ENCODE peak calls at places on chromosomes 6 and 20, in eight cellular contexts. I, O, Q, B, R, D, Y and U are unnamed samples. For H3K4me1, the result is how much of the 10 kb centered on the place peaks cover.

GRCh38 chr20:9028419-9028818 is 40.5 kb upstream of the PLCB4 start:
- DNase-seq in I (no peak), Q (no peak), R (no peak), Y (no peak), B (no peak), O (no peak), D (no peak), U (no peak)

GRCh38 chr6:65979120-65979519 is 272.1 kb upstream of the EYS start:
- DNase-seq in I (no peak), Y (no peak), O (no peak), R (no peak), Q (no peak), D (no peak), B (no peak), U (no peak)

GRCh38 chr6:16766043-16766521 is 4.8 kb upstream of the ATXN1 start:
- DNase-seq in Y (no peak), D (peak), R (peak), I (no peak), O (no peak), B (no peak), Q (no peak), U (no peak)

GRCh38 chr20:50930139-50931047 is 844 bp downstream of the ADNP start:
- DNase-seq in I (peak), D (peak), R (peak), Q (peak), B (peak), O (peak), Y (peak), U (peak)

GRCh38 chr6:148746363-148747144 is at the start of gene UST:
- DNase-seq in O (peak), I (peak), D (peak), Y (peak), Q (peak), B (peak), R (peak), U (peak)

GRCh38 chr6:158870418-158870957 is 51.3 kb upstream of the EZR start:
- DNase-seq in Y (no peak), Q (no peak), O (no peak), I (no peak), R (no peak), D (no peak), B (no peak), U (no peak)

GRCh38 chr20:37907677-37908397 is 4.9 kb downstream of the VSTM2L start:
- DNase-seq in R (peak), Q (no peak), Y (no peak), O (peak), I (no peak), B (no peak), D (peak), U (no peak)

GRCh38 chr6:118350881-118351430 is 197.1 kb upstream of the PLN start:
- DNase-seq in B (no peak), I (no peak), R (no peak), Q (no peak), Y (no peak), O (no peak), D (no peak), U (no peak)

GRCh38 chr20:62815066-62815991 is 1.5 kb upstream of the COL9A3 start:
- DNase-seq in O (no peak), Q (no peak), B (no peak), Y (no peak), D (no peak), I (no peak), R (peak), U (no peak)

GRCh38 chr6:161498359-161498758 is 224.5 kb upstream of the AGPAT4 start:
- DNase-seq in B (no peak), O (no peak), R (no peak), Q (no peak), I (peak), D (peak), Y (no peak), U (no peak)

GRCh38 chr6:91697010-91697694 is 1110.3 kb upstream of the MAP3K7 start:
- DNase-seq in I (no peak), Q (no peak), B (no peak), O (no peak), Y (no peak), R (no peak), D (no peak), U (no peak)

GRCh38 chr6:169494038-169494437 is 207.8 kb downstream of the WDR27 start:
- DNase-seq in O (no peak), Y (no peak), D (no peak), B (no peak), I (no peak), Q (no peak), R (no peak), U (no peak)

GRCh38 chr6:114008331-114008730 is 37.4 kb upstream of the HDAC2 start:
- DNase-seq in O (no peak), B (no peak), R (no peak), Q (no peak), I (no peak), D (no peak), Y (no peak), U (no peak)
- H3K4me3 ChIP-seq in O (no peak), B (no peak), R (peak), Q (no peak), I (no peak), D (no peak), Y (no peak), U (no peak)

DNA sequence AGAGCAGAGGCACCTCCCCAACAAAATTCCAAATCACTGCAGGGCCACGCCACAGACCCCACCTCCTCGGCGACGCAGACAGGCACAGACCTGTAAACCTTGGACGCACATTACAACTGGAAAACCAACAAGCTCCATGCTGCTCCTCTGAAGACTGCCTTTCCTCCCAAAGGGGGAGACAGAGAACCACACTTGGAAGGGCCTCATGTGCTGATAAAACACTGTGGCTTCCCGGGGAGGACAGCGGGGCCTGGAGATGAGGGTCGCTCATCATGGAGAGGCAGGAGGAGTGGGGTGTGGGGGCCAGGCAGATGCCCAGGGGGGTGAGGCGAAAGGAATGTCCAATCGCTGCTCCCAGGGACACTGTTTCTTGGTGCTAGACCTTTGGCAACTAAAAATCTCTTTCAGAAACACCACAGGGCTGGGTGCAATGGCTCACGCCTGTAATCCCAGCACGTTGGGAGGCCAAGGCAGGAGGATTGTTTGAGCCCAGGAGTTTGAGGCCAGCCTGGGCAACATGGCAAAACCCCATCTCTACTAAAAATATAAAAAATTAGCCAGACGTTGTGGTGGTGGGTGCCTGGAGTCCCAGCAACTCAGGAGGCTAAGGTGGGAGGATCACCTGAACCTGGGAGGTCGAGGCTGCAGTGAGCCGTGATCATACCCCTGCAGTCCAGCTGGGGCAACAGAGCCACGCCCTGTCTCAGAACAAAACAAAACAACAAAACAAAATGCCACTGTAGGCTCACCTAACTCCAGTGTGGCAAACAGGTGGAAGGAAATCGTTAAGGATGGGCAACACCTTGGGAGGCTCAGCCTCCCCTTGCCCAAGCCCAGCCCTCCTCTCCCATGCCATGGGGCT is 53.8 kb downstream of the ABHD12 start:
- DNase-seq in R (no peak), O (no peak), D (peak), B (no peak), Y (no peak), I (no peak), Q (no peak), U (no peak)
- TF ChIP-seq CTCF in R (peak), O (peak), D (peak), B (peak), Y (no peak), I (peak), Q (no peak), U (no peak)

DNA sequence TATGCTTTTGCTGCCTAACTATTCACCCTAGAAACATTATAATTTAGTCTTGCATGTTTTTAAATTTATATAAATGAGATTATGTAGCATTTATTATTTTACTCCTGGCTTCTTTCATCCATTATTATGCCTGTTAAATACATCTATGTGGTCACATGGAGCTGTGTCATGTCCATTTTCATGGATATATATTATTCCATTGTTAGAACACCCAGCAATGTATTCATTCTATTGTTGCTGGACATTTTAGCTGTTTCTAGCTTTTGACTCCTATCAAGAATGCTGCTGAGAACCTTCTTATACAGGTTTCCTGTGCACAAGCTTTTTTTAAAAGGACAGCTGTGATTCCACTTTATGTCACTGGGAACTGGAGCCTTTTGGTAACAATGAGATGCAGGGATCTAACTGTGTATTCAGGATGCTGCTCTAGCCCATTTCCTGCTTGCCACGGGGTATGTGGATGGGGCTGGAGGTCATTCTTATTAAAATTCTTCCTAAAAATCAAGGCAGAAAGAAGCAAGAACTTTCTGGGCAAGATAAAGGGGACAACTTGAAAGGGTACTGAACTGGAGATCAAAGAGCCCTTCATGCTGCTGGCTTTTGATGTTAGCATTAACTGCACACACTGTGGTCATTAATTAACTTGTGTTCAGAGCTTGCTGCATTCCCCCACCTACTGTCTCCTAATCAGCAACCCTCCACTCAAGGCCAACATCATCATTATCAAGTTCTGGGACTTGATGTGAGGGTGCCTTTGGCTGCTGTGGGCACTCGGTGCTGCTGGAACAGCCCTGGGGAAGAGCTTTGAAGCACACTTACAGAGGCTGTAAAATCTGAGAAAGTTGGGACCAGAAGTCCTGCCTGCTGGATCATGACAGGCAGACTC is 96.6 kb upstream of the AKIRIN2 start:
- DNase-seq in I (no peak), R (no peak), D (no peak), B (no peak), O (peak), Q (no peak), Y (no peak), U (no peak)
- H3K4me1 ChIP-seq in I (under half), R (under half), D (under half), B (under half), O (under half), Q (under half), Y (under half), U (under half)

GRCh38 chr6:6545616-6546317 is 42.8 kb upstream of the LY86 start:
- DNase-seq in B (no peak), I (no peak), Y (no peak), D (no peak), R (no peak), O (no peak), Q (no peak), U (no peak)
- H3K4me3 ChIP-seq in B (peak), I (peak), Y (no peak), D (no peak), R (no peak), O (no peak), Q (peak), U (peak)